ENCODE peak calls at places on chromosomes 11 and 22, in four cellular contexts. One of them, this sample, is unnamed.

GRCh38 chr11:14537134-14537599 is 17.0 kb upstream of the PSMA1 start:
- DNase-seq in Peyer's patch: no peak
- DNase-seq in naive thymus-derived CD4-positive, alpha-beta T cell: peak
- DNase-seq in cardiac muscle cell: peak
- DNase-seq in this sample: peak

GRCh38 chr11:283405-284080 is 5.3 kb downstream of the NLRP6 start:
- DNase-seq in cardiac muscle cell: no peak
- DNase-seq in Peyer's patch: peak
- DNase-seq in naive thymus-derived CD4-positive, alpha-beta T cell: no peak
- DNase-seq in this sample: peak

GRCh38 chr11:76382209-76382608 is 1.1 kb downstream of the GVQW3 start:
- DNase-seq in naive thymus-derived CD4-positive, alpha-beta T cell: no peak
- DNase-seq in cardiac muscle cell: no peak
- DNase-seq in Peyer's patch: no peak
- DNase-seq in this sample: no peak

GRCh38 chr11:86800076-86800955 is at the start of gene PRSS23:
- DNase-seq in Peyer's patch: peak
- DNase-seq in naive thymus-derived CD4-positive, alpha-beta T cell: no peak
- DNase-seq in cardiac muscle cell: peak
- DNase-seq in this sample: peak

GRCh38 chr11:126416542-126417090 is 61.1 kb downstream of the ST3GAL4 start:
- DNase-seq in cardiac muscle cell: peak
- DNase-seq in naive thymus-derived CD4-positive, alpha-beta T cell: peak
- DNase-seq in Peyer's patch: peak
- DNase-seq in this sample: peak

GRCh38 chr22:22802346-22802970 is 85.2 kb upstream of the IGLL5 start:
- DNase-seq in cardiac muscle cell: peak
- DNase-seq in Peyer's patch: no peak
- DNase-seq in naive thymus-derived CD4-positive, alpha-beta T cell: peak
- DNase-seq in this sample: peak

GRCh38 chr22:32413715-32414114 is 1.7 kb upstream of the RTCB start:
- DNase-seq in naive thymus-derived CD4-positive, alpha-beta T cell: no peak
- DNase-seq in cardiac muscle cell: peak
- DNase-seq in Peyer's patch: no peak
- DNase-seq in this sample: no peak

GRCh38 chr11:123061403-123062157 is at the start of gene HSPA8:
- DNase-seq in naive thymus-derived CD4-positive, alpha-beta T cell: no peak
- DNase-seq in Peyer's patch: peak
- DNase-seq in cardiac muscle cell: peak
- DNase-seq in this sample: peak

GRCh38 chr11:31809857-31810778 is 1.0 kb downstream of the PAX6 start:
- DNase-seq in Peyer's patch: peak
- DNase-seq in naive thymus-derived CD4-positive, alpha-beta T cell: no peak
- DNase-seq in cardiac muscle cell: peak
- DNase-seq in this sample: no peak

GRCh38 chr11:67372232-67372992 is 986 bp downstream of the CLCF1 start:
- DNase-seq in naive thymus-derived CD4-positive, alpha-beta T cell: no peak
- DNase-seq in Peyer's patch: peak
- DNase-seq in cardiac muscle cell: no peak
- DNase-seq in this sample: no peak

GRCh38 chr11:28366549-28367341 is 258.6 kb downstream of the METTL15 start:
- DNase-seq in cardiac muscle cell: peak
- DNase-seq in Peyer's patch: no peak
- DNase-seq in naive thymus-derived CD4-positive, alpha-beta T cell: no peak
- DNase-seq in this sample: no peak

GRCh38 chr11:61118004-61118403 is 15.7 kb downstream of the CD5 start:
- DNase-seq in Peyer's patch: no peak
- DNase-seq in naive thymus-derived CD4-positive, alpha-beta T cell: no peak
- DNase-seq in cardiac muscle cell: no peak
- DNase-seq in this sample: no peak

GRCh38 chr22:35313311-35314121 is 13.8 kb downstream of the TOM1 start:
- DNase-seq in Peyer's patch: no peak
- DNase-seq in cardiac muscle cell: peak
- DNase-seq in naive thymus-derived CD4-positive, alpha-beta T cell: no peak
- DNase-seq in this sample: peak

GRCh38 chr11:72589802-72590761 is 84.1 kb downstream of the PDE2A start:
- DNase-seq in cardiac muscle cell: peak
- DNase-seq in naive thymus-derived CD4-positive, alpha-beta T cell: peak
- DNase-seq in Peyer's patch: peak
- DNase-seq in this sample: peak

DNA sequence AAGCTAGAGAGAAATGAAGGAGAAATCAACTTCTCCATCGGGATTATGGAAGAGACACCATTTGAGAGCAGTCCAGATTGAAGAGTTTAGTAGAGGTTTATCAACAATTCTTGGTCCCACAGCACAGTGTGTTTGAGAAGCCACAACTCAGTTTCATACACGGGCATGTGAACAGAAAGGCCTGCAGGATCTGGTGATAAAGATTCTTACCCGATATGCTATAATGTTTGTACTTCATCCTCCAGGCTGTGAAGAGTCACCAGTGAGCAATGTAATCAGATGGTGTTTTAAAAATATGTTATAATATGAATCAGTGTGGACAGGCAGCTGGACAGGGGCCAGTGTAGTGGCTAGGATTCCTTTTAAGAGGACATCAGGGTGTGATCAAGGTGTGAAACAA is 29.7 kb upstream of the VWA5A start:
- DNase-seq in Peyer's patch: no peak
- DNase-seq in cardiac muscle cell: no peak
- DNase-seq in naive thymus-derived CD4-positive, alpha-beta T cell: no peak
- DNase-seq in this sample: no peak
- H3K27ac ChIP-seq in Peyer's patch: no peak
- H3K27ac ChIP-seq in cardiac muscle cell: no peak
- H3K27ac ChIP-seq in naive thymus-derived CD4-positive, alpha-beta T cell: no peak
- H3K27ac ChIP-seq in this sample: no peak

GRCh38 chr11:5933116-5933515 is 8.9 kb upstream of the OR56A3 start:
- DNase-seq in Peyer's patch: no peak
- DNase-seq in cardiac muscle cell: no peak
- DNase-seq in naive thymus-derived CD4-positive, alpha-beta T cell: no peak
- DNase-seq in this sample: no peak

GRCh38 chr11:5930614-5931013 is 11.4 kb upstream of the OR56A3 start:
- DNase-seq in naive thymus-derived CD4-positive, alpha-beta T cell: no peak
- DNase-seq in Peyer's patch: no peak
- DNase-seq in cardiac muscle cell: no peak
- DNase-seq in this sample: no peak

GRCh38 chr11:5931061-5931460 is 11.0 kb upstream of the OR56A3 start:
- DNase-seq in naive thymus-derived CD4-positive, alpha-beta T cell: no peak
- DNase-seq in cardiac muscle cell: no peak
- DNase-seq in Peyer's patch: no peak
- DNase-seq in this sample: no peak

GRCh38 chr11:5929984-5930383 is 12.1 kb upstream of the OR56A3 start:
- DNase-seq in naive thymus-derived CD4-positive, alpha-beta T cell: no peak
- DNase-seq in Peyer's patch: no peak
- DNase-seq in cardiac muscle cell: no peak
- DNase-seq in this sample: no peak

GRCh38 chr11:5932671-5933070 is 9.4 kb upstream of the OR56A3 start:
- DNase-seq in Peyer's patch: no peak
- DNase-seq in naive thymus-derived CD4-positive, alpha-beta T cell: no peak
- DNase-seq in cardiac muscle cell: no peak
- DNase-seq in this sample: no peak
- H3K27ac ChIP-seq in Peyer's patch: no peak
- H3K27ac ChIP-seq in naive thymus-derived CD4-positive, alpha-beta T cell: no peak
- H3K27ac ChIP-seq in cardiac muscle cell: no peak
- H3K27ac ChIP-seq in this sample: no peak

DNA sequence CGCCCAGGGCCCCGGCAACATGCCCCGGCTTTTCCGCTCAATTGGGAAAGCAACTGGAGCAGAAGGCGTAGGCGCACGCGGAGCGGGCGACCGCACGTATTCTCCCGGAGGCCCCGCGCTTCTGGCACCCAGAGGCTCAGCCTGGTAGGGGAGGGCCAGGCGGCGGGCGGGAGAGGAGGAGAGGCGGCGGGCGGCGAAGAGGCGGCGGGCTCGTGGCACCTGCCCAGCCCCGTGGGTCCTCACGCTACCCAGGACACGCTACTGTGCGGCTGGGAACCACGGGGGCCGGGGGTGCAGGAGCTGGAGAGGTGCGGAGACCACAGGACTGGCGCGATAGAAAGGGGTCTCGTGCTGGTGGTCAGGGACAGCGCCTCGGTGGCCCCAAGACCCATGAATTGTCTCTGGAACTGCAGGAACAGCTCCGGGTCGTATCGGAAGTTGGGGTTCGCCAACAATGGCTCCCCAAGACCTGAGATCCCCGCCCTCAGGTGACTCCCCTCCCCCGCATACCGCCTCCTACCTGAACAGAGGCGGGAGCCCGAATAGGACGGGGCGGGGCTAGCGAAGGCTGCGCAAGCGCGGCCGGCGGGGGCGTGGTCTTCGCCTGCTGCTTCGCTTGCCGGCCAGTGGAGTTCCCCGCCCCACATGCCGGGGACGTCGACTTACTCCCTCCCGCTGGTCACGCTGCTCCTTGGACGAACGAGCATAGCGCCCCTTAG is at the start of gene SLC37A4:
- DNase-seq in cardiac muscle cell: peak
- DNase-seq in naive thymus-derived CD4-positive, alpha-beta T cell: peak
- DNase-seq in Peyer's patch: peak
- DNase-seq in this sample: peak
- H3K27ac ChIP-seq in cardiac muscle cell: no peak
- H3K27ac ChIP-seq in naive thymus-derived CD4-positive, alpha-beta T cell: peak
- H3K27ac ChIP-seq in Peyer's patch: peak
- H3K27ac ChIP-seq in this sample: peak

GRCh38 chr11:93757924-93758865 is 16.7 kb downstream of the C11orf54 start:
- DNase-seq in Peyer's patch: no peak
- DNase-seq in naive thymus-derived CD4-positive, alpha-beta T cell: no peak
- DNase-seq in cardiac muscle cell: no peak
- DNase-seq in this sample: no peak
- H3K27ac ChIP-seq in Peyer's patch: no peak
- H3K27ac ChIP-seq in naive thymus-derived CD4-positive, alpha-beta T cell: no peak
- H3K27ac ChIP-seq in cardiac muscle cell: no peak
- H3K27ac ChIP-seq in this sample: no peak

GRCh38 chr22:43481528-43482309 is 69.9 kb downstream of the MPPED1 start:
- DNase-seq in cardiac muscle cell: no peak
- DNase-seq in Peyer's patch: no peak
- DNase-seq in naive thymus-derived CD4-positive, alpha-beta T cell: peak
- DNase-seq in this sample: peak
- H3K27ac ChIP-seq in cardiac muscle cell: no peak
- H3K27ac ChIP-seq in Peyer's patch: no peak
- H3K27ac ChIP-seq in naive thymus-derived CD4-positive, alpha-beta T cell: peak
- H3K27ac ChIP-seq in this sample: peak

GRCh38 chr11:65377777-65378176 is 4.7 kb downstream of the SLC25A45 start:
- DNase-seq in cardiac muscle cell: no peak
- DNase-seq in naive thymus-derived CD4-positive, alpha-beta T cell: no peak
- DNase-seq in Peyer's patch: no peak
- DNase-seq in this sample: no peak

GRCh38 chr11:65378928-65379638 is 3.4 kb downstream of the SLC25A45 start:
- DNase-seq in cardiac muscle cell: no peak
- DNase-seq in naive thymus-derived CD4-positive, alpha-beta T cell: no peak
- DNase-seq in Peyer's patch: no peak
- DNase-seq in this sample: no peak

GRCh38 chr11:65377036-65377435 is 5.4 kb downstream of the SLC25A45 start:
- DNase-seq in naive thymus-derived CD4-positive, alpha-beta T cell: no peak
- DNase-seq in Peyer's patch: no peak
- DNase-seq in cardiac muscle cell: no peak
- DNase-seq in this sample: no peak

GRCh38 chr11:65379698-65380459 is 2.6 kb downstream of the SLC25A45 start:
- DNase-seq in cardiac muscle cell: no peak
- DNase-seq in naive thymus-derived CD4-positive, alpha-beta T cell: no peak
- DNase-seq in Peyer's patch: no peak
- DNase-seq in this sample: no peak

DNA sequence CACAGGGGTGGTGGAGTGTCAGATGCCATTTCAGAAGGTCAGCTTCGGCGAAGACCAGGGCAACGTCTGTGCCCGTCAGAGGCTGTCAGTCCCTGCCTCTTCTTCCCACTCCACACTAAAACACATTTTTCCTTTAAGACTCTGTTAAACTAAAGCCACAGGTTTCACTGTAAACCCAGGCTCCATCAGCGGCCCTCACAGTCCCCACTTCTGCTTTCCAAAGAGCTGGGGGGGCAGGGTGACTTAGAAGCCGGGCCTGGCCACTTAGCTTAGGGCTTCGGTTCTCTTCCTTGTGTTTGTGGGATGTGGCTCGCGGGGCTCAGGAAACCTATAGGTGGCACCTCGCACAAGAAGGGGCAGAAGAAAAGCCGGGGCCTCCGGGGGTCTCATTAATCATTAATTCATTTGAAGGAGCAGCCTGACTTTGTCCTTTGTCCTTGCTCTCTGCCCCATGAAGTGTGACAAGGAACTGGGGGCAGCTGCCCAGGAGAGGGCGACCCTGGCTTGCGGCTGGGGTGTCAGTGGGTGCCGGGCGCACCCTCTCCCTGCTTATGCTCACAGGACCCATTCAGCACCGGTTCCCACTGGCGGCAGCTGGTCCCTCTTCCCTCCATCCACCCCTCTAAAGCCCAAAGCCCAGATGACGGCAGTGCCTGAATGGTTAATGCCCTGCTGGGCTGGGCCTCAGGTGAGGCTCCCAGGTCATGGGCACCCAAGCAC is 4.1 kb downstream of the SLC25A45 start:
- DNase-seq in naive thymus-derived CD4-positive, alpha-beta T cell: no peak
- DNase-seq in Peyer's patch: no peak
- DNase-seq in cardiac muscle cell: no peak
- DNase-seq in this sample: peak
- H3K27ac ChIP-seq in naive thymus-derived CD4-positive, alpha-beta T cell: no peak
- H3K27ac ChIP-seq in Peyer's patch: peak
- H3K27ac ChIP-seq in cardiac muscle cell: no peak
- H3K27ac ChIP-seq in this sample: no peak

GRCh38 chr22:30559889-30560288 is 13.3 kb upstream of the SEC14L6 start:
- DNase-seq in cardiac muscle cell: no peak
- DNase-seq in naive thymus-derived CD4-positive, alpha-beta T cell: no peak
- DNase-seq in Peyer's patch: no peak
- DNase-seq in this sample: no peak

GRCh38 chr22:30561402-30562154 is 12.9 kb downstream of the GAL3ST1 start:
- DNase-seq in Peyer's patch: no peak
- DNase-seq in naive thymus-derived CD4-positive, alpha-beta T cell: no peak
- DNase-seq in cardiac muscle cell: no peak
- DNase-seq in this sample: no peak

GRCh38 chr22:30564045-30564765 is 10.3 kb downstream of the GAL3ST1 start:
- DNase-seq in naive thymus-derived CD4-positive, alpha-beta T cell: no peak
- DNase-seq in cardiac muscle cell: no peak
- DNase-seq in Peyer's patch: no peak
- DNase-seq in this sample: no peak

GRCh38 chr22:30564766-30565118 is 9.7 kb downstream of the GAL3ST1 start:
- DNase-seq in cardiac muscle cell: no peak
- DNase-seq in Peyer's patch: no peak
- DNase-seq in naive thymus-derived CD4-positive, alpha-beta T cell: no peak
- DNase-seq in this sample: no peak

GRCh38 chr22:30562391-30562790 is 12.1 kb downstream of the GAL3ST1 start:
- DNase-seq in cardiac muscle cell: no peak
- DNase-seq in Peyer's patch: peak
- DNase-seq in naive thymus-derived CD4-positive, alpha-beta T cell: no peak
- DNase-seq in this sample: peak
- H3K27ac ChIP-seq in cardiac muscle cell: no peak
- H3K27ac ChIP-seq in Peyer's patch: no peak
- H3K27ac ChIP-seq in naive thymus-derived CD4-positive, alpha-beta T cell: no peak
- H3K27ac ChIP-seq in this sample: no peak

GRCh38 chr11:117945047-117945820 is 16.0 kb upstream of the TMPRSS13 start:
- DNase-seq in cardiac muscle cell: no peak
- DNase-seq in naive thymus-derived CD4-positive, alpha-beta T cell: no peak
- DNase-seq in Peyer's patch: no peak
- DNase-seq in this sample: no peak
- H3K27ac ChIP-seq in cardiac muscle cell: no peak
- H3K27ac ChIP-seq in naive thymus-derived CD4-positive, alpha-beta T cell: no peak
- H3K27ac ChIP-seq in Peyer's patch: no peak
- H3K27ac ChIP-seq in this sample: no peak